ENCODE peak calls at places on chromosomes 6 and 20, in seven cellular contexts. S is CD8-positive, alpha-beta memory T cell; Q is PC-9; T is adrenal gland; F is HCT116; N is heart left ventricle; W is heart right ventricle. L is an unnamed sample. For H3K4me1, the result is how much of the 10 kb centered on the place peaks cover.

GRCh38 chr20:5191829-5192569 is 65.2 kb downstream of the CDS2 start:
- DNase-seq in F (peak), N (no peak), Q (peak), S (no peak), W (no peak), T (peak), L (no peak)

GRCh38 chr6:138999949-139000725 is 12.1 kb upstream of the REPS1 start:
- DNase-seq in Q (no peak), S (no peak), T (no peak), W (no peak), F (no peak), N (no peak), L (no peak)

GRCh38 chr6:162055365-162055764 is 672.2 kb downstream of the PRKN start:
- DNase-seq in S (no peak), Q (no peak), W (no peak), T (no peak), F (no peak), N (no peak), L (no peak)

GRCh38 chr6:126015869-126016268 is 29.5 kb downstream of the TRMT11 start:
- DNase-seq in F (no peak), Q (no peak), N (no peak), S (no peak), T (no peak), W (no peak), L (no peak)

GRCh38 chr20:14826926-14827325 is 489.5 kb upstream of the FLRT3 start:
- DNase-seq in S (no peak), T (no peak), F (no peak), W (no peak), Q (no peak), N (no peak), L (no peak)

GRCh38 chr20:25372584-25373336 is 17.9 kb downstream of the ABHD12 start:
- DNase-seq in T (no peak), W (no peak), N (no peak), F (no peak), S (no peak), Q (no peak), L (no peak)

GRCh38 chr20:57922701-57923100 is 212.9 kb upstream of the PMEPA1 start:
- DNase-seq in F (no peak), T (no peak), S (no peak), Q (no peak), N (no peak), W (no peak), L (no peak)

GRCh38 chr6:95091823-95092436 is 485.4 kb upstream of the MANEA start:
- DNase-seq in N (no peak), F (peak), W (no peak), S (no peak), Q (no peak), T (no peak), L (no peak)

GRCh38 chr6:73503027-73503772 is 17.6 kb downstream of the EEF1A1 start:
- DNase-seq in N (no peak), F (no peak), W (no peak), S (no peak), T (no peak), Q (no peak), L (no peak)

GRCh38 chr6:156840136-156840535 is 63.0 kb downstream of the ARID1B start:
- DNase-seq in T (no peak), W (no peak), N (no peak), Q (no peak), S (no peak), F (no peak), L (no peak)

GRCh38 chr6:168497381-168497780 is 56.4 kb downstream of the SMOC2 start:
- DNase-seq in F (no peak), Q (no peak), W (no peak), S (no peak), T (no peak), N (no peak), L (no peak)

GRCh38 chr6:163383912-163384311 is 30.6 kb upstream of the QKI start:
- DNase-seq in N (no peak), S (no peak), Q (peak), W (no peak), T (no peak), F (peak), L (no peak)

GRCh38 chr20:5945963-5946362 is 4.4 kb downstream of the TRMT6 start:
- DNase-seq in N (no peak), S (no peak), T (no peak), F (no peak), W (no peak), Q (no peak), L (no peak)

GRCh38 chr20:9260027-9260426 is 191.1 kb downstream of the PLCB4 start:
- DNase-seq in S (no peak), F (no peak), T (no peak), N (no peak), Q (no peak), W (no peak), L (no peak)

GRCh38 chr20:46647469-46647868 is 3.8 kb downstream of the SLC13A3 start:
- DNase-seq in Q (no peak), F (no peak), S (no peak), T (no peak), W (no peak), N (no peak), L (no peak)

GRCh38 chr20:57619053-57619831 is 984 bp downstream of the ZBP1 start:
- DNase-seq in W (no peak), F (no peak), T (peak), Q (no peak), N (peak), S (peak), L (peak)

GRCh38 chr6:38638941-38639497 is 710 bp downstream of the BTBD9 start:
- DNase-seq in S (peak), T (peak), F (peak), W (no peak), N (peak), Q (peak), L (no peak)

GRCh38 chr6:111767752-111768430 is 105.4 kb downstream of the FYN start:
- DNase-seq in Q (no peak), S (no peak), W (no peak), T (no peak), N (no peak), F (no peak), L (no peak)

GRCh38 chr6:5671162-5671561 is 335.6 kb downstream of the NRN1 start:
- DNase-seq in F (no peak), N (no peak), W (no peak), T (peak), Q (no peak), S (no peak), L (no peak)

GRCh38 chr6:106525111-106525884 is 104.0 kb downstream of the RTN4IP1 start:
- DNase-seq in F (no peak), Q (no peak), N (no peak), T (no peak), W (no peak), S (no peak), L (no peak)

GRCh38 chr6:19368511-19368910 is 468.7 kb upstream of the ID4 start:
- DNase-seq in T (no peak), F (peak), Q (peak), N (no peak), S (no peak), W (no peak), L (no peak)

GRCh38 chr6:35146453-35146852 is 5.3 kb upstream of the TCP11 start:
- DNase-seq in N (peak), T (peak), F (peak), Q (peak), W (peak), S (peak), L (peak)

GRCh38 chr20:52105573-52106422 is 85.8 kb downstream of the ZFP64 start:
- DNase-seq in Q (peak), W (no peak), S (no peak), N (no peak), F (no peak), T (no peak), L (no peak)

GRCh38 chr20:41219824-41220223 is 82.5 kb downstream of the PLCG1 start:
- DNase-seq in W (no peak), T (no peak), N (no peak), S (no peak), Q (no peak), F (no peak), L (no peak)

GRCh38 chr6:4299476-4299875 is 164.1 kb upstream of the ECI2 start:
- DNase-seq in T (no peak), W (no peak), S (no peak), F (no peak), N (no peak), Q (peak), L (no peak)

GRCh38 chr6:142856607-142856856 is 88.4 kb downstream of the HIVEP2 start:
- DNase-seq in F (no peak), S (no peak), W (no peak), T (no peak), Q (no peak), N (no peak), L (no peak)

GRCh38 chr6:142854589-142855488 is 90.1 kb downstream of the HIVEP2 start:
- DNase-seq in W (no peak), T (no peak), F (no peak), Q (no peak), N (no peak), S (no peak), L (no peak)

GRCh38 chr6:142857609-142858195 is 87.3 kb downstream of the HIVEP2 start:
- DNase-seq in T (no peak), Q (no peak), F (no peak), S (no peak), N (no peak), W (no peak), L (no peak)

GRCh38 chr6:142856857-142857608 is 87.9 kb downstream of the HIVEP2 start:
- DNase-seq in N (no peak), Q (no peak), S (peak), T (no peak), W (no peak), F (no peak), L (no peak)

GRCh38 chr6:142855877-142856606 is 88.9 kb downstream of the HIVEP2 start:
- DNase-seq in W (no peak), S (no peak), T (no peak), Q (no peak), N (no peak), F (no peak), L (no peak)
- H3K4me1 ChIP-seq in W (under half), S (half or more), T (under half), Q (under half), N (under half), F (under half), L (under half)

GRCh38 chr6:124968401-124968800 is 6.2 kb downstream of the RNF217 start:
- DNase-seq in T (no peak), Q (no peak), S (no peak), W (no peak), F (no peak), N (no peak), L (no peak)
- H3K4me3 ChIP-seq in T (no peak), Q (no peak), S (no peak), W (no peak), F (no peak), N (no peak), L (no peak)

GRCh38 chr6:118934461-118935330 is at the start of gene MCM9:
- DNase-seq in Q (peak), W (peak), S (peak), F (peak), N (peak), T (peak), L (peak)

GRCh38 chr6:118933855-118934460 is 1.0 kb downstream of the MCM9 start:
- DNase-seq in T (no peak), Q (no peak), N (no peak), S (no peak), W (no peak), F (no peak), L (no peak)

GRCh38 chr6:118932421-118932820 is 2.5 kb downstream of the MCM9 start:
- DNase-seq in T (no peak), Q (no peak), S (no peak), F (no peak), N (no peak), W (no peak), L (no peak)

GRCh38 chr6:118936304-118936703 is 1.3 kb upstream of the MCM9 start:
- DNase-seq in N (no peak), Q (no peak), F (no peak), W (no peak), T (no peak), S (no peak), L (no peak)

DNA sequence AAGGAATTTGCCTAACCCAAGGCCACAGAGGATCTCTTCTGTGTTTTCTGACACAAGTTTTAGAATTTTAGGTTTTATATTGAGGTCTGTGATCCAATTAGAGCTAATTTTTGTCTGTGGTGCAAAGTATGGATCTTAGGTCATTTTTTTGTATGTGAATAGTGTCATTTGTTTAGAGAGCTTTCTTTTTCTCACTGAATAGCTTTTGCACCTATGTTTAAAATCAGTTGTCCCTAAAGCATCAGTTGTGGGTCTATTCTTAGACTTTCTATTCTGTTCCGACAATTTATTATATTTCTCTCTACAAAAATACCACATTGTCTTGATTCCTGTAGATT is 341 bp upstream of the MCM9 start:
- DNase-seq in T (no peak), Q (no peak), S (no peak), N (no peak), W (no peak), F (no peak), L (no peak)
- H3K27ac ChIP-seq in T (peak), Q (peak), S (peak), N (peak), W (peak), F (peak), L (peak)

GRCh38 chr6:158042245-158042798 is 60.7 kb downstream of the SYNJ2 start:
- DNase-seq in S (no peak), N (peak), T (peak), W (peak), F (peak), Q (peak), L (peak)

GRCh38 chr6:158040051-158040803 is 58.6 kb downstream of the SYNJ2 start:
- DNase-seq in W (no peak), F (peak), S (no peak), Q (peak), T (peak), N (no peak), L (peak)

GRCh38 chr6:158041788-158042187 is 60.1 kb downstream of the SYNJ2 start:
- DNase-seq in W (no peak), F (no peak), T (no peak), S (no peak), N (no peak), Q (no peak), L (no peak)

GRCh38 chr6:158040804-158041347 is 59.2 kb downstream of the SYNJ2 start:
- DNase-seq in N (no peak), Q (no peak), T (no peak), W (no peak), S (no peak), F (no peak), L (peak)

DNA sequence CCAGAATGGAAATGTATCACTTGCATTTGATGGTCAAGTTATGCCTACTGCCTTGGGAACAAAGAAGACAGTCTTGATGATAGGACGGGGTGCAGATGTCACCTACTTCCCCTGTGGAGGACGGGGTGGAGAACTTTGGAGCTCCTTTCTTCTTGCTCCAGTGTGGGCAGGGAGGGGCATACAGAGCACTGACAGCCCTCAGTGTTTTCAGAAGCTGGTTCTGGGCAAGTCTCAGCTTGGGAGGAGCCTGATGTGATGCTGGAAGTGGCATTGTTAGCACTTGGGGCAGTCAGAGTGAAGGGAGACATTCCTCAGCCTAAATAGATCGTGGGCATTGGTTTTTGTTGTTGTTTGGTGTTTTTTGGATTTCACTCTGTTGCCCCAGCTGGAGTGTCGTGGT is 59.7 kb downstream of the SYNJ2 start:
- DNase-seq in F (no peak), W (no peak), T (no peak), Q (no peak), N (no peak), S (no peak), L (no peak)
- H3K4me1 ChIP-seq in F (half or more), W (under half), T (half or more), Q (half or more), N (under half), S (under half), L (under half)

GRCh38 chr20:43975096-43975768 is 60.6 kb downstream of the TOX2 start:
- DNase-seq in W (no peak), S (no peak), F (peak), T (peak), Q (peak), N (no peak), L (no peak)
- H3K4me3 ChIP-seq in W (no peak), S (no peak), F (peak), T (no peak), Q (no peak), N (no peak), L (no peak)

GRCh38 chr6:158797331-158798202 is 21.6 kb downstream of the EZR start:
- DNase-seq in T (no peak), F (no peak), N (no peak), Q (no peak), S (no peak), W (no peak), L (no peak)
- H3K27ac ChIP-seq in T (peak), F (peak), N (peak), Q (peak), S (no peak), W (peak), L (no peak)

GRCh38 chr6:49856282-49856681 is 10.1 kb downstream of the CRISP1 start:
- DNase-seq in S (no peak), N (no peak), T (no peak), W (no peak), F (no peak), Q (no peak), L (no peak)
- H3K4me1 ChIP-seq in S (under half), N (under half), T (under half), W (under half), F (under half), Q (under half), L (under half)

GRCh38 chr20:49278036-49278816 is at the start of gene ZNFX1:
- DNase-seq in W (peak), S (peak), F (peak), T (peak), N (peak), Q (peak), L (peak)
- H3K4me3 ChIP-seq in W (peak), S (peak), F (peak), T (peak), N (peak), Q (peak), L (peak)

GRCh38 chr6:6725120-6725833 is 136.8 kb downstream of the LY86 start:
- DNase-seq in Q (no peak), W (no peak), N (no peak), S (no peak), F (no peak), T (no peak), L (no peak)
- H3K27ac ChIP-seq in Q (no peak), W (peak), N (peak), S (no peak), F (no peak), T (peak), L (no peak)

GRCh38 chr20:1888796-1889463 is 6.3 kb upstream of the SIRPA start:
- DNase-seq in Q (no peak), W (no peak), F (no peak), S (no peak), T (no peak), N (no peak), L (no peak)
- H3K4me1 ChIP-seq in Q (under half), W (under half), F (under half), S (under half), T (under half), N (under half), L (under half)

L was measured in aorta.